ENCODE peak calls at places on chromosomes 1 and 21, in ten cellular contexts. Q is epithelial cell of esophagus; A is HL-60; D is SJSA1; C is heart left ventricle; F is breast epithelium; N is right cardiac atrium; L is CD8-positive, alpha-beta memory T cell; X is left ventricle myocardium inferior; M is AG04450. E is an unnamed sample.

GRCh38 chr1:47969478-47969877 is 27.7 kb downstream of the TRABD2B start:
- DNase-seq in Q (no peak), A (no peak), D (no peak), C (no peak), F (no peak), N (no peak), L (no peak), X (no peak), M (no peak), E (no peak)

GRCh38 chr1:150889650-150890416 is 2.9 kb downstream of the CTXND2 start:
- DNase-seq in Q (no peak), A (no peak), D (no peak), C (no peak), F (no peak), N (no peak), L (no peak), X (no peak), M (no peak), E (no peak)

GRCh38 chr1:161200992-161201827 is 957 bp upstream of the NDUFS2 start:
- DNase-seq in Q (peak), A (peak), D (peak), C (peak), F (no peak), N (peak), L (no peak), X (peak), M (peak), E (no peak)

GRCh38 chr1:201221201-201221846 is 30.7 kb downstream of the IGFN1 start:
- DNase-seq in Q (no peak), A (no peak), D (no peak), C (no peak), F (no peak), N (no peak), L (no peak), X (no peak), M (no peak), E (no peak)

GRCh38 chr1:192544983-192545393 is 30.6 kb upstream of the RGS1 start:
- DNase-seq in Q (peak), A (no peak), D (peak), C (no peak), F (no peak), N (no peak), L (peak), X (no peak), M (no peak), E (peak)

GRCh38 chr1:154422521-154422920 is 17.4 kb downstream of the IL6R start:
- DNase-seq in Q (peak), A (no peak), D (peak), C (peak), F (no peak), N (no peak), L (no peak), X (no peak), M (no peak), E (no peak)

GRCh38 chr21:45281411-45282282 is 6.0 kb downstream of the POFUT2 start:
- DNase-seq in Q (no peak), A (no peak), D (no peak), C (no peak), F (no peak), N (peak), L (no peak), X (no peak), M (no peak), E (no peak)

GRCh38 chr1:24969616-24970398 is 39.7 kb upstream of the RUNX3 start:
- DNase-seq in Q (no peak), A (no peak), D (no peak), C (no peak), F (no peak), N (no peak), L (no peak), X (no peak), M (no peak), E (no peak)

GRCh38 chr21:34017127-34017961 is 56.0 kb upstream of the MRPS6 start:
- DNase-seq in Q (no peak), A (no peak), D (no peak), C (no peak), F (no peak), N (no peak), L (no peak), X (no peak), M (no peak), E (no peak)

GRCh38 chr1:6922096-6922931 is 137.1 kb downstream of the CAMTA1 start:
- DNase-seq in Q (peak), A (no peak), D (no peak), C (peak), F (peak), N (peak), L (no peak), X (no peak), M (no peak), E (no peak)

GRCh38 chr1:10699470-10699835 is 97.0 kb downstream of the CASZ1 start:
- DNase-seq in Q (no peak), A (no peak), D (no peak), C (no peak), F (peak), N (no peak), L (no peak), X (no peak), M (no peak), E (no peak)

GRCh38 chr1:196393742-196394141 is 214.5 kb downstream of the KCNT2 start:
- DNase-seq in Q (peak), A (no peak), D (peak), C (peak), F (no peak), N (peak), L (no peak), X (no peak), M (no peak), E (no peak)

GRCh38 chr1:181353526-181353925 is 129.8 kb upstream of the CACNA1E start:
- DNase-seq in Q (peak), A (no peak), D (no peak), C (no peak), F (no peak), N (no peak), L (no peak), X (no peak), M (no peak), E (peak)

GRCh38 chr1:206907304-206907991 is 10.2 kb downstream of the IL24 start:
- DNase-seq in Q (no peak), A (no peak), D (no peak), C (no peak), F (no peak), N (peak), L (no peak), X (no peak), M (no peak), E (no peak)

GRCh38 chr1:117036018-117036421 is 24.1 kb upstream of the TTF2 start:
- DNase-seq in Q (no peak), A (no peak), D (no peak), C (no peak), F (no peak), N (no peak), L (no peak), X (no peak), M (no peak), E (peak)

GRCh38 chr1:70411360-70411844 is 334 bp downstream of the CTH start:
- DNase-seq in Q (peak), A (no peak), D (no peak), C (no peak), F (no peak), N (no peak), L (no peak), X (peak), M (no peak), E (no peak)

GRCh38 chr1:32759997-32760623 is 57.0 kb downstream of the YARS1 start:
- DNase-seq in Q (peak), A (no peak), D (peak), C (no peak), F (peak), N (peak), L (no peak), X (no peak), M (no peak), E (peak)

GRCh38 chr1:182658055-182658454 is 26.3 kb downstream of the RGS8 start:
- DNase-seq in Q (no peak), A (no peak), D (no peak), C (no peak), F (no peak), N (no peak), L (no peak), X (no peak), M (no peak), E (no peak)

GRCh38 chr1:245895455-245895959 is 611.6 kb downstream of the SMYD3 start:
- DNase-seq in Q (no peak), A (no peak), D (no peak), C (no peak), F (no peak), N (no peak), L (no peak), X (no peak), M (no peak), E (no peak)

GRCh38 chr1:51733793-51734522 is 117.1 kb downstream of the OSBPL9 start:
- DNase-seq in Q (peak), A (no peak), D (peak), C (no peak), F (no peak), N (no peak), L (no peak), X (no peak), M (no peak), E (no peak)

GRCh38 chr21:15904389-15904788 is 174.6 kb downstream of the USP25 start:
- DNase-seq in Q (no peak), A (no peak), D (no peak), C (no peak), F (no peak), N (no peak), L (no peak), X (no peak), M (no peak), E (no peak)

GRCh38 chr1:106747791-106748190 is 308.7 kb upstream of the PRMT6 start:
- DNase-seq in Q (no peak), A (no peak), D (no peak), C (no peak), F (no peak), N (no peak), L (no peak), X (no peak), M (no peak), E (no peak)

GRCh38 chr1:41383094-41383852 is 22.0 kb downstream of the FOXO6 start:
- DNase-seq in Q (peak), A (peak), D (peak), C (no peak), F (no peak), N (no peak), L (no peak), X (no peak), M (no peak), E (no peak)

GRCh38 chr1:18463984-18464664 is 16.6 kb upstream of the KLHDC7A start:
- DNase-seq in Q (no peak), A (no peak), D (no peak), C (no peak), F (peak), N (no peak), L (no peak), X (no peak), M (no peak), E (no peak)

GRCh38 chr1:69305621-69306020 is 262.1 kb upstream of the LRRC7 start:
- DNase-seq in Q (no peak), A (no peak), D (no peak), C (no peak), F (no peak), N (no peak), L (no peak), X (no peak), M (no peak), E (no peak)

GRCh38 chr21:34132905-34133304 is 59.5 kb downstream of the MRPS6 start:
- DNase-seq in Q (no peak), A (peak), D (no peak), C (no peak), F (no peak), N (no peak), L (no peak), X (no peak), M (no peak), E (no peak)

GRCh38 chr1:24540906-24541710 is 14.8 kb upstream of the NCMAP start:
- DNase-seq in Q (peak), A (no peak), D (peak), C (no peak), F (no peak), N (no peak), L (no peak), X (no peak), M (peak), E (peak)

GRCh38 chr21:16821588-16821987 is 691.3 kb upstream of the CXADR start:
- DNase-seq in Q (no peak), A (no peak), D (no peak), C (no peak), F (no peak), N (no peak), L (no peak), X (no peak), M (no peak), E (no peak)

GRCh38 chr21:44684077-44684476 is 2.1 kb upstream of the KRTAP12-1 start:
- DNase-seq in Q (no peak), A (no peak), D (no peak), C (no peak), F (no peak), N (no peak), L (no peak), X (no peak), M (no peak), E (no peak)

DNA sequence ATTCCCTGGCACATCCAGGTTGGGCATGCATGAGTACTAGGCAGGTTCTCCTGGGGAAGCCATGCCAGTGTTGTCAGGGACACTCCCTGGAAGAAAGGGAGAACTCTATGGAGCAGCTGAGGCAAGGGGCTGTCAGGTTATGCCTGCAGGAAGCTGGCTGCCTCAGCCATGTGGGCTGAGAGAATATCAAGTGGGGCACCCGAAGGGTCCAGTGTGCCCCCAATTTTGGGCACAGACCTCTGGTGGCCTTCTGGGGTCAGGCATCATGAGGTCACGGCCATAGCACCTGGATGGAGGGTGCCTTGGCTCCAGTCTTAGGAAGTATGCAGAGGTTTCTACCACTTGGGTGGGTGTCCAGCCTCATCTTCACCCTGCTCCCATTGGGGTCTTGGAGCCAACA is 2.6 kb downstream of the CSF3R start:
- DNase-seq in Q (no peak), A (no peak), D (no peak), C (no peak), F (no peak), N (no peak), L (no peak), X (no peak), M (no peak), E (no peak)
- H3K4me3 ChIP-seq in Q (no peak), A (no peak), D (no peak), C (no peak), F (no peak), N (no peak), L (no peak), X (no peak), M (no peak), E (no peak)

DNA sequence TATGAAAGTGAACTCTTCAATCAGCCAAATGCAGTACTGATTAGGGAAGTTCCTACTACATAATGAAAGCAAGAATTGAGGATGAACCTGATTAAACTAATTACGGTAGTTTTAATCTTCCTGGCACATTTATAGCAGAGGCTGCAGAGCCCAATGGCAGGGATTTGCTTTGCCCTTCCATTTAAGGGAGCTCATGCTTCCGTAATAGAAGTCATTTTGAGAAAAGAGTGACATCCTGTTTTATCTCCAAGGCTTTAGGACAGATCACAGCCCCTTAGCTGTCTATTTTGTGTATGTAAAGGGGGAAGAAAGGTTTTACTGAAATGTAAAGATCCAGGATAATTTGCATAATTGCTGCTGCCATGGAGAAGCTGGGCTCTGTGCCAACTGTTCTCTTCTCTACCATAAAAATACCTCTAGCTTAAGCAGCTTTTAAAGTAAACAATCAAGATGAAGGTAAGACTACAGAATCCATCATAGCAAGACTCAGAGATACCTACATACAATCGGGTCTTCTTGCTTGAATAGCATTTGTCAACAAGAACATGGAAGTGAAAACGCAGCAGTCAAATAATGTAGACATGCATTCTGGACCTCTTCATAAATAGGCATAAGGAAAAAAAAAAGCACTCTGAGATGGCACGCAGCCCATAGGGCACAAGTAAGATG is 62.5 kb downstream of the ASH1L start:
- DNase-seq in Q (peak), A (peak), D (no peak), C (no peak), F (no peak), N (no peak), L (no peak), X (no peak), M (no peak), E (no peak)
- H3K4me3 ChIP-seq in Q (no peak), A (no peak), D (no peak), C (no peak), F (no peak), N (peak), L (no peak), X (peak), M (no peak), E (no peak)

GRCh38 chr1:39326836-39327235 is 122.3 kb downstream of the MACF1 start:
- DNase-seq in Q (peak), A (no peak), D (no peak), C (no peak), F (no peak), N (no peak), L (no peak), X (no peak), M (no peak), E (no peak)

GRCh38 chr1:39332291-39332690 is 127.8 kb downstream of the MACF1 start:
- DNase-seq in Q (peak), A (no peak), D (no peak), C (no peak), F (no peak), N (no peak), L (no peak), X (no peak), M (no peak), E (no peak)

GRCh38 chr1:39331647-39332046 is 127.2 kb downstream of the MACF1 start:
- DNase-seq in Q (no peak), A (no peak), D (no peak), C (no peak), F (no peak), N (no peak), L (no peak), X (no peak), M (no peak), E (no peak)

GRCh38 chr1:39328722-39329121 is 124.2 kb downstream of the MACF1 start:
- DNase-seq in Q (no peak), A (no peak), D (no peak), C (no peak), F (no peak), N (no peak), L (no peak), X (no peak), M (no peak), E (no peak)

DNA sequence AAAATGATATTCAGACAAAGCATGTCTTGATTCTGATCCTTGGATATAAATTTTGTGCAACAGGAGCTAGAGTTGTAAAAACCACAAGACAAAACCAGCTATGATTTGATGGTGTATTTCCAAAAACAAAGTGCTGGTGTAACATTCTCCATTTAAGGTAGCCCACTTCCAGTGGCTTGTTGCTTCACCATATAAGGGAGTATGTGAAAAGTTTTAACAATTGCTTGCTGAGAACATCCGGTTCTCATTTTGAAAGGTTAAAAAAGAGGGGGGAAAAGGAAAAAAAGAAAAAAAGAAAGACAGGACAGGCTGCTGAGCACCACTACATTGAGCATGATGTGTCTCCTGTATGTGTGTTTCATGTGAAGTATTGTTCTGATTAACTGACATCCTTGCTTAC is 123.6 kb downstream of the MACF1 start:
- DNase-seq in Q (no peak), A (no peak), D (peak), C (no peak), F (no peak), N (no peak), L (peak), X (no peak), M (no peak), E (no peak)
- H3K4me3 ChIP-seq in Q (no peak), A (no peak), D (peak), C (no peak), F (no peak), N (no peak), L (peak), X (no peak), M (no peak), E (no peak)

GRCh38 chr1:35559317-35559944 is 1.8 kb downstream of the NCDN start:
- DNase-seq in Q (no peak), A (no peak), D (no peak), C (no peak), F (no peak), N (peak), L (no peak), X (no peak), M (no peak), E (no peak)
- H3K4me3 ChIP-seq in Q (peak), A (no peak), D (no peak), C (no peak), F (peak), N (no peak), L (no peak), X (no peak), M (peak), E (no peak)

GRCh38 chr21:14748662-14749061 is 202.5 kb upstream of the SAMSN1 start:
- DNase-seq in Q (no peak), A (no peak), D (no peak), C (no peak), F (no peak), N (no peak), L (no peak), X (no peak), M (no peak), E (no peak)

GRCh38 chr21:14751602-14752001 is 205.5 kb upstream of the SAMSN1 start:
- DNase-seq in Q (no peak), A (no peak), D (no peak), C (no peak), F (no peak), N (no peak), L (no peak), X (no peak), M (no peak), E (no peak)

GRCh38 chr21:14751011-14751410 is 204.9 kb upstream of the SAMSN1 start:
- DNase-seq in Q (no peak), A (no peak), D (no peak), C (no peak), F (no peak), N (no peak), L (no peak), X (no peak), M (no peak), E (no peak)

GRCh38 chr21:14752006-14752909 is 206.1 kb upstream of the SAMSN1 start:
- DNase-seq in Q (no peak), A (no peak), D (no peak), C (no peak), F (no peak), N (no peak), L (no peak), X (no peak), M (no peak), E (no peak)

DNA sequence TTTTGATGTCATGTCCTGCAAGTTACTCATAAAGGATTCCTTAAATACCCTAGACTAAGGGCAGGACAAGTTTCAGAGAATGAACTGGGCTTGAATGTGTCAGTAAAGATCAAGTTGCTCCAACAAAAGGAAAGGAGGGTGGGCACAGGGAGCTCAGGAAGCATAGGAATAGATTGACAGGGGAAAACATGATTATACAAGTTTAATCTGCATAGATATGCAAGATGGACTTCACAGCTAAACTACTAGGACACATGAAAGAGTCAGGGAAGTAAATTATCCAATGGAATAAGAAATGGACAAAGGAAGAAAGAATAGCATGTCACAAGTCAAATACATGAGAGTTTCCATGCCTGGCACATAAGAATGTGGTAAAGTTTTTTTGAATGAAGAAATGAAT is 203.9 kb upstream of the SAMSN1 start:
- DNase-seq in Q (no peak), A (no peak), D (no peak), C (no peak), F (no peak), N (no peak), L (no peak), X (no peak), M (no peak), E (no peak)
- H3K4me3 ChIP-seq in Q (no peak), A (no peak), D (no peak), C (no peak), F (no peak), N (no peak), L (no peak), X (no peak), M (no peak), E (no peak)